ENCODE peak calls at places on chromosomes 4 and X, in six cellular contexts. F, M, X, U, P and W are unnamed samples.
A peak's percentile ranks its signal among the peaks of the same experiment; 100 is the strongest.

GRCh38 chr4:130603043-130603442 is 1507.1 kb downstream of the C4orf33 start:
- DNase-seq in X (no peak), U (no peak), P (no peak), M (no peak), F (no peak), W (no peak)

GRCh38 chr4:33060873-33061542 is 2340.8 kb downstream of the PCDH7 start:
- DNase-seq in P (peak; percentile 14), F (no peak), U (no peak), M (peak; percentile 10), X (no peak), W (peak; percentile 14)

GRCh38 chrX:130084651-130085237 is 25.6 kb downstream of the ELF4 start:
- DNase-seq in M (no peak), U (no peak), P (no peak), F (peak; percentile 18), X (no peak), W (no peak)

GRCh38 chrX:108736509-108737479 is at the start of gene IRS4:
- DNase-seq in M (no peak), F (no peak), U (no peak), P (peak; percentile 30), X (peak; percentile 15), W (peak; percentile 5)

GRCh38 chrX:13257223-13258051 is 62.4 kb downstream of the ATXN3L start:
- DNase-seq in X (no peak), P (no peak), U (no peak), M (no peak), F (no peak), W (no peak)

GRCh38 chr4:187184513-187184912 is 460.9 kb upstream of the FAT1 start:
- DNase-seq in F (no peak), P (no peak), M (no peak), X (no peak), U (no peak), W (no peak)

GRCh38 chr4:128384091-128384520 is 96.5 kb upstream of the PGRMC2 start:
- DNase-seq in X (no peak), P (no peak), F (no peak), M (no peak), U (no peak), W (no peak)

GRCh38 chr4:7987148-7987989 is 47.7 kb upstream of the AFAP1 start:
- DNase-seq in P (peak; percentile 75), M (peak; percentile 73), U (peak; percentile 58), F (peak; percentile 67), X (peak; percentile 68), W (peak; percentile 78)

GRCh38 chrX:15043538-15043937 is 170.3 kb downstream of the MOSPD2 start:
- DNase-seq in P (no peak), X (no peak), M (no peak), U (no peak), F (no peak), W (no peak)

GRCh38 chr4:48033825-48034413 is 17.3 kb downstream of the NIPAL1 start:
- DNase-seq in M (no peak), P (peak; percentile 20), F (no peak), X (peak; percentile 20), U (no peak), W (peak; percentile 52)

GRCh38 chrX:11678174-11678573 is 12.5 kb upstream of the ARHGAP6 start:
- DNase-seq in F (no peak), U (no peak), P (no peak), X (no peak), M (no peak), W (no peak)

GRCh38 chr4:10701702-10702460 is 17.3 kb upstream of the CLNK start:
- DNase-seq in X (no peak), P (no peak), F (no peak), M (no peak), U (no peak), W (no peak)

GRCh38 chr4:128782076-128782715 is 27.3 kb upstream of the JADE1 start:
- DNase-seq in X (no peak), M (peak; percentile 15), P (no peak), U (no peak), F (no peak), W (peak; percentile 19)

GRCh38 chr4:145298885-145299284 is 118.5 kb upstream of the OTUD4 start:
- DNase-seq in X (peak; percentile 55), P (peak; percentile 32), M (no peak), F (no peak), U (no peak), W (no peak)

GRCh38 chr4:121380448-121381147 is at the start of gene QRFPR:
- DNase-seq in M (no peak), U (peak; percentile 5), X (no peak), P (no peak), F (peak; percentile 64), W (no peak)

GRCh38 chr4:64581422-64581821 is 172.2 kb upstream of the TECRL start:
- DNase-seq in M (peak; percentile 40), F (no peak), U (no peak), X (no peak), P (peak; percentile 23), W (no peak)

GRCh38 chr4:185730849-185731608 is 81.0 kb downstream of the SORBS2 start:
- DNase-seq in M (peak; percentile 71), U (no peak), F (no peak), X (no peak), P (no peak), W (no peak)

GRCh38 chr4:79851625-79852304 is 221.3 kb downstream of the ANTXR2 start:
- DNase-seq in P (no peak), U (no peak), M (no peak), F (no peak), X (no peak), W (no peak)

GRCh38 chr4:55397024-55397520 is 1.3 kb downstream of the TMEM165 start:
- DNase-seq in X (no peak), F (no peak), U (no peak), M (peak; percentile 69), P (no peak), W (peak; percentile 70)

GRCh38 chrX:110316351-110317078 is 1.4 kb downstream of the AMMECR1 start:
- DNase-seq in M (no peak), X (no peak), F (no peak), U (no peak), P (no peak), W (peak; percentile 39)

GRCh38 chr4:145446184-145446583 is 35.5 kb upstream of the SMAD1 start:
- DNase-seq in X (no peak), P (no peak), F (no peak), M (no peak), U (no peak), W (no peak)

GRCh38 chrX:29295987-29296680 is 708.9 kb downstream of the IL1RAPL1 start:
- DNase-seq in F (no peak), P (no peak), U (no peak), M (no peak), X (no peak), W (no peak)

GRCh38 chr4:151736367-151736766 is 24.4 kb downstream of the GATB start:
- DNase-seq in M (no peak), X (no peak), U (no peak), F (no peak), P (no peak), W (no peak)

GRCh38 chr4:70577220-70577927 is 14.7 kb upstream of the AMBN start:
- DNase-seq in P (no peak), F (no peak), X (no peak), M (no peak), U (no peak), W (no peak)

GRCh38 chrX:95885074-95885473 is 799.6 kb upstream of the DIAPH2 start:
- DNase-seq in U (no peak), F (no peak), X (peak; percentile 22), M (no peak), P (no peak), W (no peak)

GRCh38 chrX:95884196-95884595 is 800.4 kb upstream of the DIAPH2 start:
- DNase-seq in X (peak; percentile 51), P (no peak), U (no peak), F (no peak), M (no peak), W (no peak)

GRCh38 chrX:95893632-95894031 is 791.0 kb upstream of the DIAPH2 start:
- DNase-seq in U (no peak), F (no peak), X (no peak), P (no peak), M (no peak), W (no peak)

DNA sequence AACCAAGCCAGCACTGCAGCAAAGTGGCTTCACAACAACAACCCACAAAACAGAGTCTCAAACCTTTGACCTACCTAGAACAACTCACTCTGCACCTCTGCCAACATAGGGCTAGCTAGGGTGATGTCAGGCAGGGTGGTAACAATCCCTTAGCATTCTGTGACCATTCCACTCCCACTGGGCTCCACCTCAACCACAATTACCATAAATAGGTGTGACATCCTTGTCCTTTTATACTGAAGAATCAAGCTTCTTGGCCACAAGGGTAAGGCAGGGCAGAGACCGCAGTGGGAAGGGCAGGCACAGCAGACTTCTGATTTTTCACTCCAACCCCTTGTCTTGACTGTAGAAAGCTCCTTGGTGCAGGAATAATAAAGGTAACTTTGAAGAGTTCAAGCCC is 795.4 kb upstream of the DIAPH2 start:
- DNase-seq in M (no peak), X (no peak), F (no peak), U (no peak), P (no peak), W (no peak)
- TF ChIP-seq POLR2A in M (no peak), X (no peak), F (no peak), U (no peak), P (no peak), W (no peak)

GRCh38 chrX:102651968-102652744 is 873 bp downstream of the GPRASP1 start:
- DNase-seq in U (no peak), F (no peak), P (peak; percentile 41), X (peak; percentile 22), M (peak; percentile 72), W (peak; percentile 71)

GRCh38 chrX:102650903-102651241 is 411 bp upstream of the GPRASP1 start:
- DNase-seq in X (no peak), P (no peak), F (no peak), U (no peak), M (no peak), W (peak; percentile 41)

GRCh38 chrX:102654696-102655095 is 3.4 kb downstream of the GPRASP1 start:
- DNase-seq in U (no peak), P (no peak), X (no peak), M (no peak), F (no peak), W (no peak)

GRCh38 chrX:102651242-102651967 is at the start of gene GPRASP1:
- DNase-seq in M (peak; percentile 73), U (no peak), F (peak; percentile 54), X (peak; percentile 55), P (peak; percentile 46), W (peak; percentile 31)
- TF ChIP-seq POLR2A in M (peak; percentile 49), U (no peak), F (no peak), X (peak; percentile 22), P (no peak), W (no peak)

DNA sequence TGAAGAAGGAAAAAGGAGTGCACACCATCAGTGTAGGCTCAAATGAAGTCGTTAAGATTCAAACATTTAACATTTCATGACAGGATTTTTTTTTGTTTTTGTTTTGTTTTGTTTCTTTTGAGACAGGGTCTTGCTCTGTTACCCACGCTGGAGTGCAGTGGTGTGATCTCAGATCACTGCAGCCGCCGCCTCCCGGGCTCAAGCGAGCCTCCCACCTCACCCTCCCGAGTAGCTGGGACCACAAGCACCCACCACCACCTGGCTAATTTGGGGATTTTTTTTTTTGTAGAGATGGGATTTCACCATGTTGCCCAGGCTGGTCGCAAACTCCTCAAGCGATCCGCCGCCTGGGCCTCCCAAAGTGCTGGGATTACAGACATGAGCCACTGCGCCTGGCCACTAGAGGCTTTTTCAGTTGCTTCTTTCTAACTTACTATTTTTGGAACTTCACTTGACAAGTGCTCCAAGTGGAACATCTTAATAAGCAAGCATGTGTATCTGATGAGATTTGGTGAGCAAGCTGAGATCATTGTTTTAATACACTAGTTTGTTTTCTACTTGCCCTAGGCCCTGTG is 78.9 kb upstream of the CNKSR2 start:
- DNase-seq in X (no peak), F (no peak), M (no peak), U (no peak), P (no peak), W (no peak)
- TF ChIP-seq POLR2A in X (no peak), F (no peak), M (no peak), U (no peak), P (no peak), W (no peak)

GRCh38 chrX:51332188-51332942 is at the start of gene NUDT10:
- DNase-seq in M (peak; percentile 58), X (peak; percentile 58), U (peak; percentile 4), P (peak; percentile 21), F (peak; percentile 41), W (peak; percentile 0)
- TF ChIP-seq POLR2A in M (peak; percentile 28), X (peak; percentile 45), U (no peak), P (no peak), F (no peak), W (no peak)